ENCODE peak calls at places on chromosomes 6 and 20, in nine cellular contexts. One of them, this sample, is unnamed.

GRCh38 chr6:37068523-37069270 is 63.2 kb downstream of the FGD2 start:
- DNase-seq in NB4: no peak
- DNase-seq in kidney: no peak
- DNase-seq in PC-3: no peak
- DNase-seq in thyroid gland: no peak
- DNase-seq in HFFc6: no peak
- DNase-seq in colonic mucosa: no peak
- DNase-seq in GM13976: no peak
- DNase-seq in fibroblast of pulmonary artery: no peak
- DNase-seq in this sample: peak

GRCh38 chr6:32973934-32974333 is 5.5 kb downstream of the BRD2 start:
- DNase-seq in NB4: peak
- DNase-seq in kidney: no peak
- DNase-seq in PC-3: peak
- DNase-seq in thyroid gland: no peak
- DNase-seq in HFFc6: peak
- DNase-seq in colonic mucosa: peak
- DNase-seq in GM13976: no peak
- DNase-seq in fibroblast of pulmonary artery: peak
- DNase-seq in this sample: no peak

GRCh38 chr6:106549521-106549920 is 79.8 kb downstream of the RTN4IP1 start:
- DNase-seq in NB4: no peak
- DNase-seq in kidney: no peak
- DNase-seq in PC-3: no peak
- DNase-seq in thyroid gland: no peak
- DNase-seq in HFFc6: no peak
- DNase-seq in colonic mucosa: no peak
- DNase-seq in GM13976: no peak
- DNase-seq in fibroblast of pulmonary artery: no peak
- DNase-seq in this sample: no peak

GRCh38 chr6:40874495-40874894 is 164.5 kb downstream of the UNC5CL start:
- DNase-seq in NB4: peak
- DNase-seq in kidney: no peak
- DNase-seq in PC-3: no peak
- DNase-seq in thyroid gland: no peak
- DNase-seq in HFFc6: no peak
- DNase-seq in colonic mucosa: no peak
- DNase-seq in GM13976: no peak
- DNase-seq in fibroblast of pulmonary artery: no peak
- DNase-seq in this sample: no peak

GRCh38 chr20:33576432-33576883 is 85.7 kb upstream of the C20orf144 start:
- DNase-seq in NB4: no peak
- DNase-seq in kidney: no peak
- DNase-seq in PC-3: no peak
- DNase-seq in thyroid gland: no peak
- DNase-seq in HFFc6: no peak
- DNase-seq in colonic mucosa: no peak
- DNase-seq in GM13976: no peak
- DNase-seq in fibroblast of pulmonary artery: no peak
- DNase-seq in this sample: no peak

GRCh38 chr20:63125893-63126601 is 89.9 kb downstream of the YTHDF1 start:
- DNase-seq in NB4: no peak
- DNase-seq in kidney: no peak
- DNase-seq in PC-3: peak
- DNase-seq in thyroid gland: no peak
- DNase-seq in HFFc6: no peak
- DNase-seq in colonic mucosa: no peak
- DNase-seq in GM13976: no peak
- DNase-seq in fibroblast of pulmonary artery: no peak
- DNase-seq in this sample: no peak

GRCh38 chr20:57040461-57040860 is 226.0 kb downstream of the BMP7 start:
- DNase-seq in NB4: no peak
- DNase-seq in kidney: no peak
- DNase-seq in PC-3: no peak
- DNase-seq in thyroid gland: no peak
- DNase-seq in HFFc6: no peak
- DNase-seq in colonic mucosa: no peak
- DNase-seq in GM13976: no peak
- DNase-seq in fibroblast of pulmonary artery: no peak
- DNase-seq in this sample: no peak

GRCh38 chr6:118252474-118252873 is 295.6 kb upstream of the PLN start:
- DNase-seq in NB4: peak
- DNase-seq in kidney: no peak
- DNase-seq in PC-3: no peak
- DNase-seq in thyroid gland: no peak
- DNase-seq in HFFc6: no peak
- DNase-seq in colonic mucosa: no peak
- DNase-seq in GM13976: peak
- DNase-seq in fibroblast of pulmonary artery: no peak
- DNase-seq in this sample: peak

GRCh38 chr6:72944660-72945059 is 280.6 kb downstream of the KHDC1L start:
- DNase-seq in NB4: no peak
- DNase-seq in kidney: no peak
- DNase-seq in PC-3: no peak
- DNase-seq in thyroid gland: peak
- DNase-seq in HFFc6: no peak
- DNase-seq in colonic mucosa: no peak
- DNase-seq in GM13976: no peak
- DNase-seq in fibroblast of pulmonary artery: no peak
- DNase-seq in this sample: no peak

GRCh38 chr6:137717074-137718073 is 149.7 kb upstream of the TNFAIP3 start:
- DNase-seq in NB4: no peak
- DNase-seq in kidney: no peak
- DNase-seq in PC-3: peak
- DNase-seq in thyroid gland: no peak
- DNase-seq in HFFc6: no peak
- DNase-seq in colonic mucosa: no peak
- DNase-seq in GM13976: no peak
- DNase-seq in fibroblast of pulmonary artery: no peak
- DNase-seq in this sample: no peak

GRCh38 chr6:118216751-118217150 is 309.7 kb downstream of the SLC35F1 start:
- DNase-seq in NB4: no peak
- DNase-seq in kidney: no peak
- DNase-seq in PC-3: peak
- DNase-seq in thyroid gland: no peak
- DNase-seq in HFFc6: no peak
- DNase-seq in colonic mucosa: no peak
- DNase-seq in GM13976: no peak
- DNase-seq in fibroblast of pulmonary artery: no peak
- DNase-seq in this sample: no peak

GRCh38 chr6:16684896-16685554 is 76.2 kb downstream of the ATXN1 start:
- DNase-seq in NB4: peak
- DNase-seq in kidney: no peak
- DNase-seq in PC-3: peak
- DNase-seq in thyroid gland: no peak
- DNase-seq in HFFc6: no peak
- DNase-seq in colonic mucosa: no peak
- DNase-seq in GM13976: peak
- DNase-seq in fibroblast of pulmonary artery: peak
- DNase-seq in this sample: peak

GRCh38 chr20:48620486-48621255 is 207.1 kb downstream of the PREX1 start:
- DNase-seq in NB4: peak
- DNase-seq in kidney: peak
- DNase-seq in PC-3: peak
- DNase-seq in thyroid gland: peak
- DNase-seq in HFFc6: peak
- DNase-seq in colonic mucosa: peak
- DNase-seq in GM13976: peak
- DNase-seq in fibroblast of pulmonary artery: peak
- DNase-seq in this sample: peak

GRCh38 chr6:75143186-75143585 is 62.7 kb downstream of the COL12A1 start:
- DNase-seq in NB4: no peak
- DNase-seq in kidney: no peak
- DNase-seq in PC-3: no peak
- DNase-seq in thyroid gland: no peak
- DNase-seq in HFFc6: peak
- DNase-seq in colonic mucosa: no peak
- DNase-seq in GM13976: no peak
- DNase-seq in fibroblast of pulmonary artery: peak
- DNase-seq in this sample: no peak

GRCh38 chr6:150076196-150076893 is 7.4 kb upstream of the ULBP3 start:
- DNase-seq in NB4: no peak
- DNase-seq in kidney: no peak
- DNase-seq in PC-3: peak
- DNase-seq in thyroid gland: peak
- DNase-seq in HFFc6: no peak
- DNase-seq in colonic mucosa: no peak
- DNase-seq in GM13976: no peak
- DNase-seq in fibroblast of pulmonary artery: no peak
- DNase-seq in this sample: no peak
- TF ChIP-seq CTCF in NB4: no peak
- TF ChIP-seq CTCF in kidney: no peak
- TF ChIP-seq CTCF in PC-3: peak
- TF ChIP-seq CTCF in thyroid gland: no peak
- TF ChIP-seq CTCF in HFFc6: peak
- TF ChIP-seq CTCF in colonic mucosa: no peak
- TF ChIP-seq CTCF in GM13976: no peak
- TF ChIP-seq CTCF in fibroblast of pulmonary artery: peak
- TF ChIP-seq CTCF in this sample: no peak

GRCh38 chr20:37915800-37916570 is 13.1 kb downstream of the VSTM2L start:
- DNase-seq in NB4: no peak
- DNase-seq in kidney: no peak
- DNase-seq in PC-3: no peak
- DNase-seq in thyroid gland: no peak
- DNase-seq in HFFc6: no peak
- DNase-seq in colonic mucosa: no peak
- DNase-seq in GM13976: no peak
- DNase-seq in fibroblast of pulmonary artery: no peak
- DNase-seq in this sample: no peak
- TF ChIP-seq CTCF in NB4: no peak
- TF ChIP-seq CTCF in kidney: no peak
- TF ChIP-seq CTCF in PC-3: no peak
- TF ChIP-seq CTCF in thyroid gland: no peak
- TF ChIP-seq CTCF in HFFc6: peak
- TF ChIP-seq CTCF in colonic mucosa: no peak
- TF ChIP-seq CTCF in GM13976: no peak
- TF ChIP-seq CTCF in fibroblast of pulmonary artery: no peak
- TF ChIP-seq CTCF in this sample: no peak

GRCh38 chr6:142885182-142885867 is 59.7 kb downstream of the HIVEP2 start:
- DNase-seq in NB4: peak
- DNase-seq in kidney: no peak
- DNase-seq in PC-3: peak
- DNase-seq in thyroid gland: peak
- DNase-seq in HFFc6: peak
- DNase-seq in colonic mucosa: no peak
- DNase-seq in GM13976: peak
- DNase-seq in fibroblast of pulmonary artery: peak
- DNase-seq in this sample: peak

GRCh38 chr6:142884214-142885035 is 60.6 kb downstream of the HIVEP2 start:
- DNase-seq in NB4: no peak
- DNase-seq in kidney: no peak
- DNase-seq in PC-3: no peak
- DNase-seq in thyroid gland: no peak
- DNase-seq in HFFc6: no peak
- DNase-seq in colonic mucosa: no peak
- DNase-seq in GM13976: no peak
- DNase-seq in fibroblast of pulmonary artery: peak
- DNase-seq in this sample: no peak

GRCh38 chr6:142887534-142887933 is 57.4 kb downstream of the HIVEP2 start:
- DNase-seq in NB4: no peak
- DNase-seq in kidney: no peak
- DNase-seq in PC-3: no peak
- DNase-seq in thyroid gland: no peak
- DNase-seq in HFFc6: no peak
- DNase-seq in colonic mucosa: no peak
- DNase-seq in GM13976: no peak
- DNase-seq in fibroblast of pulmonary artery: no peak
- DNase-seq in this sample: no peak

GRCh38 chr6:142888461-142888860 is 56.5 kb downstream of the HIVEP2 start:
- DNase-seq in NB4: no peak
- DNase-seq in kidney: no peak
- DNase-seq in PC-3: no peak
- DNase-seq in thyroid gland: no peak
- DNase-seq in HFFc6: no peak
- DNase-seq in colonic mucosa: no peak
- DNase-seq in GM13976: no peak
- DNase-seq in fibroblast of pulmonary artery: no peak
- DNase-seq in this sample: no peak

GRCh38 chr6:142886431-142887170 is 58.4 kb downstream of the HIVEP2 start:
- DNase-seq in NB4: peak
- DNase-seq in kidney: no peak
- DNase-seq in PC-3: peak
- DNase-seq in thyroid gland: no peak
- DNase-seq in HFFc6: peak
- DNase-seq in colonic mucosa: no peak
- DNase-seq in GM13976: peak
- DNase-seq in fibroblast of pulmonary artery: peak
- DNase-seq in this sample: peak
- TF ChIP-seq CTCF in NB4: peak
- TF ChIP-seq CTCF in kidney: peak
- TF ChIP-seq CTCF in PC-3: peak
- TF ChIP-seq CTCF in thyroid gland: no peak
- TF ChIP-seq CTCF in HFFc6: peak
- TF ChIP-seq CTCF in colonic mucosa: peak
- TF ChIP-seq CTCF in GM13976: no peak
- TF ChIP-seq CTCF in fibroblast of pulmonary artery: peak
- TF ChIP-seq CTCF in this sample: peak

GRCh38 chr6:165001502-165002157 is 307.8 kb downstream of the C6orf118 start:
- DNase-seq in NB4: no peak
- DNase-seq in kidney: peak
- DNase-seq in PC-3: no peak
- DNase-seq in thyroid gland: no peak
- DNase-seq in HFFc6: no peak
- DNase-seq in colonic mucosa: no peak
- DNase-seq in GM13976: no peak
- DNase-seq in fibroblast of pulmonary artery: no peak
- DNase-seq in this sample: no peak

GRCh38 chr6:165002866-165003265 is 306.5 kb downstream of the C6orf118 start:
- DNase-seq in NB4: no peak
- DNase-seq in kidney: no peak
- DNase-seq in PC-3: no peak
- DNase-seq in thyroid gland: no peak
- DNase-seq in HFFc6: no peak
- DNase-seq in colonic mucosa: no peak
- DNase-seq in GM13976: no peak
- DNase-seq in fibroblast of pulmonary artery: no peak
- DNase-seq in this sample: no peak

GRCh38 chr6:165002358-165002757 is 307.0 kb downstream of the C6orf118 start:
- DNase-seq in NB4: no peak
- DNase-seq in kidney: no peak
- DNase-seq in PC-3: no peak
- DNase-seq in thyroid gland: no peak
- DNase-seq in HFFc6: no peak
- DNase-seq in colonic mucosa: no peak
- DNase-seq in GM13976: no peak
- DNase-seq in fibroblast of pulmonary artery: no peak
- DNase-seq in this sample: no peak

GRCh38 chr6:164998297-164998696 is 311.1 kb downstream of the C6orf118 start:
- DNase-seq in NB4: no peak
- DNase-seq in kidney: no peak
- DNase-seq in PC-3: no peak
- DNase-seq in thyroid gland: no peak
- DNase-seq in HFFc6: no peak
- DNase-seq in colonic mucosa: no peak
- DNase-seq in GM13976: no peak
- DNase-seq in fibroblast of pulmonary artery: no peak
- DNase-seq in this sample: no peak
- TF ChIP-seq CTCF in NB4: no peak
- TF ChIP-seq CTCF in kidney: no peak
- TF ChIP-seq CTCF in PC-3: no peak
- TF ChIP-seq CTCF in thyroid gland: no peak
- TF ChIP-seq CTCF in HFFc6: no peak
- TF ChIP-seq CTCF in colonic mucosa: no peak
- TF ChIP-seq CTCF in GM13976: no peak
- TF ChIP-seq CTCF in fibroblast of pulmonary artery: no peak
- TF ChIP-seq CTCF in this sample: no peak